ENCODE peak calls at places on chromosomes 12 and 14, in ten cellular contexts. S is ovary, L is AG04450, T is progenitor cell of endocrine pancreas, E is esophagus squamous epithelium, Z is RWPE1, C is fibroblast of lung, F is GM10248, H is cardiac fibroblast, D is uterus. M is an unnamed sample.

GRCh38 chr12:71010143-71010479 is 89.6 kb upstream of the PTPRR start:
- DNase-seq in T (no peak), Z (no peak), L (no peak), C (no peak), D (no peak), F (no peak), S (no peak), E (no peak), H (no peak), M (no peak)

GRCh38 chr12:50690923-50691322 is 73.0 kb upstream of the ATF1 start:
- DNase-seq in H (peak; percentile 38), Z (no peak), T (no peak), F (no peak), E (no peak), D (no peak), S (peak; percentile 45), C (no peak), L (no peak), M (no peak)

GRCh38 chr12:12745576-12746211 is 28.5 kb downstream of the CDKN1B start:
- DNase-seq in H (no peak), E (no peak), L (no peak), Z (no peak), D (no peak), S (no peak), C (no peak), T (no peak), F (no peak), M (no peak)

GRCh38 chr12:98803468-98804209 is 158.5 kb downstream of the APAF1 start:
- DNase-seq in L (no peak), C (peak; percentile 8), D (no peak), E (no peak), Z (no peak), F (no peak), T (no peak), S (no peak), H (peak; percentile 17), M (no peak)

GRCh38 chr14:74014299-74014698 is 4.8 kb downstream of the ENTPD5 start:
- DNase-seq in T (no peak), D (no peak), L (no peak), Z (no peak), F (no peak), S (no peak), C (peak; percentile 21), H (peak; percentile 11), E (no peak), M (no peak)

GRCh38 chr12:22792198-22792597 is 167.2 kb downstream of the ETNK1 start:
- DNase-seq in Z (peak; percentile 1), F (no peak), C (no peak), T (no peak), H (no peak), E (no peak), S (no peak), D (no peak), L (no peak), M (no peak)

GRCh38 chr12:125193798-125194562 is 128.7 kb downstream of the AACS start:
- DNase-seq in L (no peak), Z (peak; percentile 47), T (no peak), H (peak; percentile 55), C (no peak), D (no peak), E (no peak), F (no peak), S (no peak), M (no peak)

GRCh38 chr14:27184371-27184901 is 586.6 kb upstream of the NOVA1 start:
- DNase-seq in H (no peak), Z (no peak), L (no peak), S (no peak), F (no peak), E (no peak), C (no peak), T (no peak), D (no peak), M (no peak)

DNA sequence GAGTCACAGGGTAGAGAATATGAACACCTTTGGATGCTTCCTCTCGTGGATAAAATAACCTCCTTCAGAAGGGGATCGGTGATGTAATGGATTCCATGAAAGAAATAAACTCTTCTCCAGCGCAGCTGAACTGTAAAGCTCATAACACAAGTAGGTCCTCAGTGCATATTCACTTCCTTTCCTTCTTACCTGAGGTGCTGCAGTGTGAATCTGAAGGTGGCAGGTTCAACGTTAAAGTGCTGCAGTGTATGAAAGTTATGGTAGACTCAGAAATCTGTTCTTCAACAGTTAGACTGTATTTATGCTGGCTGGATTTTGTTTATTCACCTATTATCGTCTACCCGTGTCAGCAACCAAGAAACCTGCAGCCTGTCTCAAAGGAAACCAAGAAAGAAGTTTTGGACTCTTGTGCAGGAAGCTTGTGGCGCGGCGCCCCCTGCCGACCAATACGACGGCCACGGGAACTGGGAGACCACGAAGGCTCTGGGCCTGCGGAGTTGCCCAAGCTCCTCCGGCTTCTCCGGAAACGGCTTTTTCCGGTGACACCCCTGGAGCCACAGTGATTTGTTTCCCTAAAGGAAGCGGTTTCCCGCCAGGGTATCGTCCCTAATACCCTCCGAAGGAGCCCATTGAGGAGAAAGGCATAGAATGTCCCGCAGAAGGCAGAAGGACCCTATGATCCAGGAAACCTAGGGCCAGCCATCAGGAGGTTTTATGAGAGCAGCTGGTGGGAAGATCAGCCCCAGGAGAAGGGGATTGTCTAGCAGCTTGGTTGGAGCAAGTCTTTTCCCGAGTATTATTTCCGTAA is 17.6 kb upstream of the RNASE3 start:
- DNase-seq in T (peak; percentile 63), Z (no peak), C (peak; percentile 63), S (peak; percentile 87), F (peak; percentile 62), E (peak; percentile 2), H (peak; percentile 83), D (peak; percentile 64), L (no peak), M (peak; percentile 93)
- TF ChIP-seq CTCF in T (peak; percentile 89), Z (peak; percentile 23), C (peak; percentile 65), S (no peak), F (peak; percentile 79), E (peak; percentile 64), H (peak; percentile 87), D (peak; percentile 54), L (peak; percentile 67), M (peak; percentile 73)

DNA sequence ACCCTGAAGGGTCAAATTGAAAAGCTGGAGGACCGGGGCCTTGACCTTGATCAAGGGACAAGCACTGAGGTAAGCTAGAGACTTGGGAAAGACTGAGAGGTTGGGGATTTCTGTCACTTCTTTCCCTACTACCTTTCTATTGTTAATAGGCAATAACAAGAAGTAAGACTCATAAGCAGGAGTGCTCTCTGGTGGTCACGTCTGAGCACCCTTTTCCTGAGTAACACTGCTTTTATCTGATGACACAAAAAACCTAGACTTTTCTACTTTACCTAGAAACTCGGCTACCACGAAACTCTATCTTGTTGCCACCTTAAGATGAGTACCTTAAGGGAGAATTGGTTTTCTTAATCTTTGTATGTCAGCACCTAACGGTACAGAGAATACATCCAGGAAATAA is 35.5 kb upstream of the PPFIBP1 start:
- DNase-seq in Z (no peak), L (no peak), F (no peak), D (no peak), H (peak; percentile 14), E (no peak), T (no peak), S (no peak), C (no peak), M (peak; percentile 11)
- TF ChIP-seq CTCF in Z (no peak), L (no peak), F (no peak), D (no peak), H (no peak), E (no peak), T (no peak), S (no peak), C (no peak), M (no peak)

GRCh38 chr12:116427200-116427932 is 131.8 kb upstream of the MAP1LC3B2 start:
- DNase-seq in C (no peak), F (no peak), D (no peak), H (no peak), E (no peak), T (no peak), S (no peak), L (no peak), Z (no peak), M (no peak)

GRCh38 chr12:116423053-116423452 is 136.1 kb upstream of the MAP1LC3B2 start:
- DNase-seq in Z (peak; percentile 30), D (peak; percentile 68), C (peak; percentile 79), H (peak; percentile 78), F (no peak), L (no peak), E (no peak), T (no peak), S (no peak), M (no peak)

GRCh38 chr12:116425256-116426193 is 133.7 kb upstream of the MAP1LC3B2 start:
- DNase-seq in E (no peak), L (no peak), H (peak; percentile 30), C (no peak), S (no peak), T (no peak), Z (no peak), F (no peak), D (no peak), M (no peak)

GRCh38 chr12:116430911-116431565 is 128.1 kb upstream of the MAP1LC3B2 start:
- DNase-seq in F (no peak), Z (no peak), H (no peak), D (no peak), L (no peak), E (no peak), T (no peak), C (no peak), S (no peak), M (no peak)

DNA sequence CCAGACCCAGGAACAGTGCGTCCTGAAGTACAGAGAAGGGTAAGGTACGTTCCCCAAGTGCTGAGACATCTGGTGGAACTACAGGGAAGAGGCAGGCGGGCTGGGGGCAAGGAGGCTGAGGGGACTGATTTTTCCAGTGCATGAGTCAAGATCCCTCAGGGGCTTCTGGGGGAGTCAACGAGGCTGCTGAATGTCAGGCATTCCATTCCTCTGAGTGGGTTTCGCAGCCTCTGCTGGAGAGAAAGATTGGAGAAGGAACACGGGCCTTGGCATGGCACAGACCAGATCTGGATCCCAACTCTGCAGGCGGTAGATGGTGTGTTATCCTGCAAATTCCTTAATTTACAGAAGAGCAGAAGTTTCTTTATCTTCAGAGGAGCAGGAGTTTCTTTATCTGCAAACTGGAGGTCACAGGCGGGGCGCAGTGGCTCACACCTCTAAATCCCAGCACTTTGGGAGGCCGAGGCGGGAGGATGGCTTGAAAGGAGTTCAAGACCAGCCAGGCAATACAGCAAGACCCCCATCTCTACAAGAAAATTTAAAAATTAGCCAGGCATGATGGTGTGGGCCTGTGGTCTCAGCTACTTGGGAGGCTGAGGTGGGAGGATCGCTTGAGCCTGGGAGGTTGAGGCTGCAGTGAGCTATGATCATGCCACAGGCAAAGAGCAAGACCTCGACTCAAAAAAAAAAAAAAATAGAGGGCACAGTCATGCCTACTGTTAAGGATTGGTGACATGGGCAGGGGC is 132.6 kb upstream of the MAP1LC3B2 start:
- DNase-seq in F (no peak), L (peak; percentile 89), Z (peak; percentile 93), H (peak; percentile 98), S (peak; percentile 85), D (peak; percentile 91), T (no peak), C (peak; percentile 93), E (no peak), M (no peak)
- TF ChIP-seq CTCF in F (no peak), L (peak; percentile 61), Z (no peak), H (peak; percentile 68), S (no peak), D (peak; percentile 38), T (peak; percentile 22), C (peak; percentile 60), E (no peak), M (no peak)

DNA sequence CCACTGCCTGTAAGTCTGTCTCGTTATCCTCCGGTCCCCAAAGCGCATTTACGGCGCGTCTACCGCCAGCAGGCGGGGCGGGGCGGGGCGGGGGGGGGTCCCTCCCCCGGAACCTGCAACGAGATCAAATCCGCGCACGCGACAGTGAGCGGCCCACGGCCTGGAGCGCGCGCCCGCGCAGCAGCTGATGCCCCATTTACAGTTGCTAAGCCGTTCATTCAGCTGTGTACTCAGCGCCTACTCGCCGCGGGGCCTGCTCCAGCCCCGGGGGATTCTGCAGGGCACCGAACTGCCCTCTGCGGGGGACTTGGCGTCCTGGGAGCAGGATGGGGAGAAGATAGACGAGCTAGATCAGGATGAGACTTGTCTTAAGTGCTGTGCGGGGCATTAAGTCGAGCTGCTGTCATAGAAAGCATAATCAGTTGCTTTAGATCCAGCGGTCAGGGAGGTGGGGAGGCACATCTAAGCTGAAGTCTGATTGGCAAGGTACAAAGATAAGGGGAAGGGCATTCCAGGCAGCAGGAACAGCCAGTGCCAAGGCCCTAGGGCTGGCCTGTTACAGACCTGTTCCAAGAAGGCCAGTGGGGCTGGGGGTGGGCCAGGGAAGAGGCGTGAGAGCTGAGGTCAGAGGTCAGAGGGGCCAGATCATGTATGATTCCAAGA is 1.4 kb upstream of the CCDC85C start:
- DNase-seq in E (no peak), L (no peak), D (peak; percentile 67), F (peak; percentile 64), H (peak; percentile 46), S (peak; percentile 72), Z (peak; percentile 72), T (peak; percentile 37), C (no peak), M (peak; percentile 85)
- TF ChIP-seq CTCF in E (no peak), L (no peak), D (no peak), F (no peak), H (no peak), S (no peak), Z (no peak), T (no peak), C (no peak), M (no peak)

M was measured in activated CD8-positive, alpha-beta T cell treated with anti-CD3 and anti-CD28 coated beads for 36 hours.